ENCODE peak calls at places on chromosomes 11 and 22, in five cellular contexts. One of them, this sample, is unnamed.
A peak's percentile ranks its signal among the peaks of the same experiment; 100 is the strongest.

GRCh38 chr11:64989416-64989815 is 7.4 kb downstream of the BATF2 start:
- DNase-seq in kidney tubule cell: no peak
- DNase-seq in activated CD8-positive, alpha-beta memory T cell treated with anti-CD3 and anti-CD28 coated beads for 1 hour: no peak
- DNase-seq in T follicular helper cell: no peak
- DNase-seq in PC-3: no peak
- DNase-seq in this sample: no peak

GRCh38 chr22:39259698-39260097 is 14.9 kb upstream of the PDGFB start:
- DNase-seq in activated CD8-positive, alpha-beta memory T cell treated with anti-CD3 and anti-CD28 coated beads for 1 hour: no peak
- DNase-seq in kidney tubule cell: peak; percentile 58
- DNase-seq in PC-3: no peak
- DNase-seq in T follicular helper cell: no peak
- DNase-seq in this sample: no peak

GRCh38 chr11:40188848-40189247 is 1270.6 kb downstream of the LRRC4C start:
- DNase-seq in T follicular helper cell: no peak
- DNase-seq in activated CD8-positive, alpha-beta memory T cell treated with anti-CD3 and anti-CD28 coated beads for 1 hour: no peak
- DNase-seq in kidney tubule cell: no peak
- DNase-seq in PC-3: no peak
- DNase-seq in this sample: peak; percentile 18

GRCh38 chr11:116791002-116791812 is 472 bp downstream of the APOA5 start:
- DNase-seq in T follicular helper cell: peak; percentile 66
- DNase-seq in PC-3: peak; percentile 48
- DNase-seq in kidney tubule cell: peak; percentile 64
- DNase-seq in activated CD8-positive, alpha-beta memory T cell treated with anti-CD3 and anti-CD28 coated beads for 1 hour: peak; percentile 56
- DNase-seq in this sample: peak; percentile 42

GRCh38 chr11:116336540-116336939 is 436.2 kb downstream of the BUD13 start:
- DNase-seq in activated CD8-positive, alpha-beta memory T cell treated with anti-CD3 and anti-CD28 coated beads for 1 hour: no peak
- DNase-seq in kidney tubule cell: no peak
- DNase-seq in PC-3: no peak
- DNase-seq in T follicular helper cell: no peak
- DNase-seq in this sample: no peak

GRCh38 chr22:43550024-43550620 is 138.3 kb downstream of the MPPED1 start:
- DNase-seq in T follicular helper cell: no peak
- DNase-seq in PC-3: no peak
- DNase-seq in kidney tubule cell: no peak
- DNase-seq in activated CD8-positive, alpha-beta memory T cell treated with anti-CD3 and anti-CD28 coated beads for 1 hour: no peak
- DNase-seq in this sample: no peak

GRCh38 chr11:71248251-71248570 is 4.2 kb downstream of the SHANK2 start:
- DNase-seq in kidney tubule cell: no peak
- DNase-seq in activated CD8-positive, alpha-beta memory T cell treated with anti-CD3 and anti-CD28 coated beads for 1 hour: no peak
- DNase-seq in T follicular helper cell: no peak
- DNase-seq in PC-3: no peak
- DNase-seq in this sample: no peak

GRCh38 chr11:6365659-6366058 is 24.6 kb upstream of the SMPD1 start:
- DNase-seq in PC-3: no peak
- DNase-seq in activated CD8-positive, alpha-beta memory T cell treated with anti-CD3 and anti-CD28 coated beads for 1 hour: no peak
- DNase-seq in T follicular helper cell: no peak
- DNase-seq in kidney tubule cell: no peak
- DNase-seq in this sample: no peak

GRCh38 chr11:29318134-29318845 is 698.5 kb downstream of the KCNA4 start:
- DNase-seq in PC-3: peak; percentile 54
- DNase-seq in activated CD8-positive, alpha-beta memory T cell treated with anti-CD3 and anti-CD28 coated beads for 1 hour: no peak
- DNase-seq in kidney tubule cell: peak; percentile 88
- DNase-seq in T follicular helper cell: no peak
- DNase-seq in this sample: peak; percentile 55

GRCh38 chr11:11989774-11990744 is 18.4 kb downstream of the DKK3 start:
- DNase-seq in kidney tubule cell: no peak
- DNase-seq in PC-3: no peak
- DNase-seq in activated CD8-positive, alpha-beta memory T cell treated with anti-CD3 and anti-CD28 coated beads for 1 hour: no peak
- DNase-seq in T follicular helper cell: no peak
- DNase-seq in this sample: no peak

GRCh38 chr11:25377466-25377865 is 880.6 kb downstream of the LUZP2 start:
- DNase-seq in PC-3: no peak
- DNase-seq in kidney tubule cell: no peak
- DNase-seq in activated CD8-positive, alpha-beta memory T cell treated with anti-CD3 and anti-CD28 coated beads for 1 hour: no peak
- DNase-seq in T follicular helper cell: no peak
- DNase-seq in this sample: peak; percentile 17

GRCh38 chr11:71436861-71437260 is 11.3 kb downstream of the DHCR7 start:
- DNase-seq in activated CD8-positive, alpha-beta memory T cell treated with anti-CD3 and anti-CD28 coated beads for 1 hour: no peak
- DNase-seq in PC-3: no peak
- DNase-seq in T follicular helper cell: no peak
- DNase-seq in kidney tubule cell: no peak
- DNase-seq in this sample: no peak

GRCh38 chr11:126997196-126997595 is 3.4 kb downstream of the KIRREL3 start:
- DNase-seq in kidney tubule cell: peak; percentile 3
- DNase-seq in activated CD8-positive, alpha-beta memory T cell treated with anti-CD3 and anti-CD28 coated beads for 1 hour: no peak
- DNase-seq in T follicular helper cell: no peak
- DNase-seq in PC-3: no peak
- DNase-seq in this sample: no peak

GRCh38 chr22:31852691-31853370 is 91.5 kb upstream of the YWHAH start:
- DNase-seq in kidney tubule cell: peak; percentile 17
- DNase-seq in PC-3: no peak
- DNase-seq in T follicular helper cell: no peak
- DNase-seq in activated CD8-positive, alpha-beta memory T cell treated with anti-CD3 and anti-CD28 coated beads for 1 hour: no peak
- DNase-seq in this sample: no peak

GRCh38 chr11:19093976-19094375 is 23.0 kb upstream of the ZDHHC13 start:
- DNase-seq in activated CD8-positive, alpha-beta memory T cell treated with anti-CD3 and anti-CD28 coated beads for 1 hour: no peak
- DNase-seq in T follicular helper cell: no peak
- DNase-seq in kidney tubule cell: peak; percentile 85
- DNase-seq in PC-3: peak; percentile 45
- DNase-seq in this sample: peak; percentile 59

GRCh38 chr11:28105869-28106268 is 2.1 kb downstream of the KIF18A start:
- DNase-seq in PC-3: no peak
- DNase-seq in kidney tubule cell: no peak
- DNase-seq in activated CD8-positive, alpha-beta memory T cell treated with anti-CD3 and anti-CD28 coated beads for 1 hour: no peak
- DNase-seq in T follicular helper cell: no peak
- DNase-seq in this sample: no peak

GRCh38 chr22:48249721-48250268 is 1487.3 kb downstream of the TBC1D22A start:
- DNase-seq in kidney tubule cell: no peak
- DNase-seq in PC-3: no peak
- DNase-seq in activated CD8-positive, alpha-beta memory T cell treated with anti-CD3 and anti-CD28 coated beads for 1 hour: no peak
- DNase-seq in T follicular helper cell: no peak
- DNase-seq in this sample: no peak

GRCh38 chr22:27329471-27329870 is 472.1 kb downstream of the MN1 start:
- DNase-seq in PC-3: no peak
- DNase-seq in activated CD8-positive, alpha-beta memory T cell treated with anti-CD3 and anti-CD28 coated beads for 1 hour: no peak
- DNase-seq in kidney tubule cell: no peak
- DNase-seq in T follicular helper cell: no peak
- DNase-seq in this sample: no peak

GRCh38 chr11:57480409-57481137 is 20.2 kb downstream of the RTN4RL2 start:
- DNase-seq in T follicular helper cell: peak; percentile 41
- DNase-seq in activated CD8-positive, alpha-beta memory T cell treated with anti-CD3 and anti-CD28 coated beads for 1 hour: no peak
- DNase-seq in kidney tubule cell: peak; percentile 57
- DNase-seq in PC-3: peak; percentile 80
- DNase-seq in this sample: peak; percentile 38

GRCh38 chr11:2312232-2313042 is 10.6 kb downstream of the TSPAN32 start:
- DNase-seq in kidney tubule cell: peak; percentile 46
- DNase-seq in T follicular helper cell: no peak
- DNase-seq in activated CD8-positive, alpha-beta memory T cell treated with anti-CD3 and anti-CD28 coated beads for 1 hour: no peak
- DNase-seq in PC-3: peak; percentile 70
- DNase-seq in this sample: peak; percentile 20

GRCh38 chr11:73151371-73151870 is 9.3 kb upstream of the FCHSD2 start:
- DNase-seq in kidney tubule cell: no peak
- DNase-seq in PC-3: no peak
- DNase-seq in T follicular helper cell: no peak
- DNase-seq in activated CD8-positive, alpha-beta memory T cell treated with anti-CD3 and anti-CD28 coated beads for 1 hour: no peak
- DNase-seq in this sample: no peak

GRCh38 chr11:75784085-75784478 is 15.5 kb downstream of the DGAT2 start:
- DNase-seq in PC-3: no peak
- DNase-seq in activated CD8-positive, alpha-beta memory T cell treated with anti-CD3 and anti-CD28 coated beads for 1 hour: no peak
- DNase-seq in kidney tubule cell: no peak
- DNase-seq in T follicular helper cell: no peak
- DNase-seq in this sample: no peak

GRCh38 chr11:62556872-62557631 is 10.4 kb upstream of the AHNAK start:
- DNase-seq in kidney tubule cell: peak; percentile 61
- DNase-seq in PC-3: peak; percentile 55
- DNase-seq in T follicular helper cell: no peak
- DNase-seq in activated CD8-positive, alpha-beta memory T cell treated with anti-CD3 and anti-CD28 coated beads for 1 hour: no peak
- DNase-seq in this sample: peak; percentile 39

GRCh38 chr11:74783241-74783871 is 34.7 kb downstream of the RNF169 start:
- DNase-seq in PC-3: peak; percentile 84
- DNase-seq in activated CD8-positive, alpha-beta memory T cell treated with anti-CD3 and anti-CD28 coated beads for 1 hour: no peak
- DNase-seq in kidney tubule cell: peak; percentile 93
- DNase-seq in T follicular helper cell: no peak
- DNase-seq in this sample: peak; percentile 80

GRCh38 chr11:103652013-103652412 is 384.4 kb upstream of the DDI1 start:
- DNase-seq in kidney tubule cell: peak; percentile 49
- DNase-seq in activated CD8-positive, alpha-beta memory T cell treated with anti-CD3 and anti-CD28 coated beads for 1 hour: no peak
- DNase-seq in T follicular helper cell: no peak
- DNase-seq in PC-3: peak; percentile 52
- DNase-seq in this sample: peak; percentile 6

GRCh38 chr11:117985953-117986887 is at the start of gene IL10RA:
- DNase-seq in T follicular helper cell: peak; percentile 65
- DNase-seq in PC-3: no peak
- DNase-seq in kidney tubule cell: peak; percentile 84
- DNase-seq in activated CD8-positive, alpha-beta memory T cell treated with anti-CD3 and anti-CD28 coated beads for 1 hour: peak; percentile 45
- DNase-seq in this sample: peak; percentile 37

GRCh38 chr11:131894615-131895544 is 524.5 kb downstream of the NTM start:
- DNase-seq in kidney tubule cell: no peak
- DNase-seq in PC-3: peak; percentile 6
- DNase-seq in T follicular helper cell: no peak
- DNase-seq in activated CD8-positive, alpha-beta memory T cell treated with anti-CD3 and anti-CD28 coated beads for 1 hour: no peak
- DNase-seq in this sample: peak; percentile 80

GRCh38 chr11:68145120-68145866 is 24.1 kb upstream of the CHKA start:
- DNase-seq in PC-3: peak; percentile 65
- DNase-seq in T follicular helper cell: no peak
- DNase-seq in activated CD8-positive, alpha-beta memory T cell treated with anti-CD3 and anti-CD28 coated beads for 1 hour: no peak
- DNase-seq in kidney tubule cell: peak; percentile 92
- DNase-seq in this sample: peak; percentile 58

GRCh38 chr11:46285594-46286033 is 8.2 kb downstream of the CREB3L1 start:
- DNase-seq in T follicular helper cell: no peak
- DNase-seq in PC-3: no peak
- DNase-seq in activated CD8-positive, alpha-beta memory T cell treated with anti-CD3 and anti-CD28 coated beads for 1 hour: no peak
- DNase-seq in kidney tubule cell: no peak
- DNase-seq in this sample: no peak

GRCh38 chr22:49764151-49764581 is 63.5 kb downstream of the BRD1 start:
- DNase-seq in activated CD8-positive, alpha-beta memory T cell treated with anti-CD3 and anti-CD28 coated beads for 1 hour: no peak
- DNase-seq in PC-3: no peak
- DNase-seq in T follicular helper cell: no peak
- DNase-seq in kidney tubule cell: no peak
- DNase-seq in this sample: no peak

GRCh38 chr11:100878474-100878873 is 191.4 kb downstream of the ARHGAP42 start:
- DNase-seq in kidney tubule cell: no peak
- DNase-seq in PC-3: no peak
- DNase-seq in activated CD8-positive, alpha-beta memory T cell treated with anti-CD3 and anti-CD28 coated beads for 1 hour: no peak
- DNase-seq in T follicular helper cell: no peak
- DNase-seq in this sample: no peak

GRCh38 chr11:34792143-34792542 is 124.0 kb downstream of the APIP start:
- DNase-seq in kidney tubule cell: no peak
- DNase-seq in PC-3: no peak
- DNase-seq in T follicular helper cell: no peak
- DNase-seq in activated CD8-positive, alpha-beta memory T cell treated with anti-CD3 and anti-CD28 coated beads for 1 hour: no peak
- DNase-seq in this sample: no peak

GRCh38 chr11:843086-843704 is 543 bp downstream of the TSPAN4 start:
- DNase-seq in activated CD8-positive, alpha-beta memory T cell treated with anti-CD3 and anti-CD28 coated beads for 1 hour: no peak
- DNase-seq in kidney tubule cell: peak; percentile 36
- DNase-seq in T follicular helper cell: no peak
- DNase-seq in PC-3: no peak
- DNase-seq in this sample: no peak

GRCh38 chr11:74195828-74196227 is 24.7 kb downstream of the PPME1 start:
- DNase-seq in kidney tubule cell: no peak
- DNase-seq in PC-3: peak; percentile 28
- DNase-seq in T follicular helper cell: no peak
- DNase-seq in activated CD8-positive, alpha-beta memory T cell treated with anti-CD3 and anti-CD28 coated beads for 1 hour: no peak
- DNase-seq in this sample: peak; percentile 52

GRCh38 chr11:111777094-111778046 is 11.2 kb upstream of the PPP2R1B start:
- DNase-seq in kidney tubule cell: peak; percentile 75
- DNase-seq in activated CD8-positive, alpha-beta memory T cell treated with anti-CD3 and anti-CD28 coated beads for 1 hour: no peak
- DNase-seq in T follicular helper cell: peak; percentile 3
- DNase-seq in PC-3: peak; percentile 81
- DNase-seq in this sample: peak; percentile 63

GRCh38 chr22:36823177-36823839 is 6.5 kb upstream of the PVALB start:
- DNase-seq in T follicular helper cell: no peak
- DNase-seq in PC-3: no peak
- DNase-seq in activated CD8-positive, alpha-beta memory T cell treated with anti-CD3 and anti-CD28 coated beads for 1 hour: no peak
- DNase-seq in kidney tubule cell: peak; percentile 27
- DNase-seq in this sample: no peak

GRCh38 chr11:57638005-57638760 is 11.5 kb downstream of the YPEL4 start:
- DNase-seq in kidney tubule cell: peak; percentile 86
- DNase-seq in T follicular helper cell: no peak
- DNase-seq in PC-3: peak; percentile 77
- DNase-seq in activated CD8-positive, alpha-beta memory T cell treated with anti-CD3 and anti-CD28 coated beads for 1 hour: no peak
- DNase-seq in this sample: peak; percentile 77

GRCh38 chr11:77728203-77728786 is 90.7 kb upstream of the CLNS1A start:
- DNase-seq in activated CD8-positive, alpha-beta memory T cell treated with anti-CD3 and anti-CD28 coated beads for 1 hour: no peak
- DNase-seq in kidney tubule cell: no peak
- DNase-seq in PC-3: no peak
- DNase-seq in T follicular helper cell: no peak
- DNase-seq in this sample: no peak

This sample was measured in bronchial epithelial cell.